ENCODE peak calls at places on chromosomes 16 and 17, in eight cellular contexts. One of them, this sample, is unnamed.

GRCh38 chr17:45949755-45950320 is 49.2 kb upstream of the STH start:
- DNase-seq in CD4-positive, alpha-beta memory T cell: no peak
- DNase-seq in choroid plexus epithelial cell: no peak
- DNase-seq in OCI-LY7: no peak
- DNase-seq in fibroblast of mammary gland: no peak
- DNase-seq in AG10803: no peak
- DNase-seq in NB4: no peak
- DNase-seq in lung: no peak
- DNase-seq in this sample: no peak

GRCh38 chr16:65069090-65069489 is 52.8 kb downstream of the CDH11 start:
- DNase-seq in CD4-positive, alpha-beta memory T cell: no peak
- DNase-seq in choroid plexus epithelial cell: peak; percentile 90
- DNase-seq in OCI-LY7: no peak
- DNase-seq in fibroblast of mammary gland: peak; percentile 97
- DNase-seq in AG10803: peak; percentile 87
- DNase-seq in NB4: no peak
- DNase-seq in lung: no peak
- DNase-seq in this sample: peak; percentile 82

GRCh38 chr16:31899505-31899904 is 25.9 kb downstream of the ZNF267 start:
- DNase-seq in CD4-positive, alpha-beta memory T cell: no peak
- DNase-seq in choroid plexus epithelial cell: no peak
- DNase-seq in OCI-LY7: no peak
- DNase-seq in fibroblast of mammary gland: no peak
- DNase-seq in AG10803: no peak
- DNase-seq in NB4: no peak
- DNase-seq in lung: no peak
- DNase-seq in this sample: no peak

GRCh38 chr17:22286337-22287041 is 594.2 kb downstream of the KCNJ18 start:
- DNase-seq in CD4-positive, alpha-beta memory T cell: no peak
- DNase-seq in choroid plexus epithelial cell: no peak
- DNase-seq in OCI-LY7: no peak
- DNase-seq in fibroblast of mammary gland: no peak
- DNase-seq in AG10803: no peak
- DNase-seq in NB4: no peak
- DNase-seq in lung: peak; percentile 24
- DNase-seq in this sample: no peak

GRCh38 chr16:71610936-71611871 is 14.8 kb upstream of the MARVELD3 start:
- DNase-seq in CD4-positive, alpha-beta memory T cell: peak; percentile 63
- DNase-seq in choroid plexus epithelial cell: peak; percentile 74
- DNase-seq in OCI-LY7: peak; percentile 79
- DNase-seq in fibroblast of mammary gland: peak; percentile 48
- DNase-seq in AG10803: peak; percentile 20
- DNase-seq in NB4: peak; percentile 80
- DNase-seq in lung: peak; percentile 76
- DNase-seq in this sample: peak; percentile 45

GRCh38 chr16:85177448-85177846 is 65.2 kb upstream of the CIBAR2 start:
- DNase-seq in CD4-positive, alpha-beta memory T cell: no peak
- DNase-seq in choroid plexus epithelial cell: no peak
- DNase-seq in OCI-LY7: no peak
- DNase-seq in fibroblast of mammary gland: no peak
- DNase-seq in AG10803: no peak
- DNase-seq in NB4: no peak
- DNase-seq in lung: no peak
- DNase-seq in this sample: no peak

GRCh38 chr17:17077101-17077500 is 34.8 kb downstream of the MPRIP start:
- DNase-seq in CD4-positive, alpha-beta memory T cell: no peak
- DNase-seq in choroid plexus epithelial cell: no peak
- DNase-seq in OCI-LY7: no peak
- DNase-seq in fibroblast of mammary gland: no peak
- DNase-seq in AG10803: no peak
- DNase-seq in NB4: no peak
- DNase-seq in lung: no peak
- DNase-seq in this sample: no peak

GRCh38 chr17:2685696-2686095 is 25.9 kb downstream of the CLUH start:
- DNase-seq in CD4-positive, alpha-beta memory T cell: no peak
- DNase-seq in choroid plexus epithelial cell: no peak
- DNase-seq in OCI-LY7: no peak
- DNase-seq in fibroblast of mammary gland: no peak
- DNase-seq in AG10803: no peak
- DNase-seq in NB4: no peak
- DNase-seq in lung: no peak
- DNase-seq in this sample: no peak

GRCh38 chr16:69526831-69527655 is 38.7 kb upstream of the NFAT5 start:
- DNase-seq in CD4-positive, alpha-beta memory T cell: no peak
- DNase-seq in choroid plexus epithelial cell: no peak
- DNase-seq in OCI-LY7: no peak
- DNase-seq in fibroblast of mammary gland: no peak
- DNase-seq in AG10803: no peak
- DNase-seq in NB4: no peak
- DNase-seq in lung: no peak
- DNase-seq in this sample: no peak

GRCh38 chr16:66481943-66482390 is 54.9 kb downstream of the BEAN1 start:
- DNase-seq in CD4-positive, alpha-beta memory T cell: no peak
- DNase-seq in choroid plexus epithelial cell: no peak
- DNase-seq in OCI-LY7: no peak
- DNase-seq in fibroblast of mammary gland: no peak
- DNase-seq in AG10803: no peak
- DNase-seq in NB4: no peak
- DNase-seq in lung: no peak
- DNase-seq in this sample: no peak

GRCh38 chr16:4402439-4403132 is 13.8 kb downstream of the CORO7 start:
- DNase-seq in CD4-positive, alpha-beta memory T cell: peak; percentile 61
- DNase-seq in choroid plexus epithelial cell: peak; percentile 80
- DNase-seq in OCI-LY7: peak; percentile 77
- DNase-seq in fibroblast of mammary gland: peak; percentile 68
- DNase-seq in AG10803: peak; percentile 67
- DNase-seq in NB4: peak; percentile 72
- DNase-seq in lung: peak; percentile 82
- DNase-seq in this sample: peak; percentile 76
- H3K4me3 ChIP-seq in CD4-positive, alpha-beta memory T cell: no peak overlapping the region
- H3K4me3 ChIP-seq in choroid plexus epithelial cell: peak overlapping the region; percentile 52
- H3K4me3 ChIP-seq in OCI-LY7: no peak overlapping the region
- H3K4me3 ChIP-seq in fibroblast of mammary gland: peak overlapping the region; percentile 5
- H3K4me3 ChIP-seq in AG10803: peak overlapping the region; percentile 39
- H3K4me3 ChIP-seq in NB4: no peak overlapping the region
- H3K4me3 ChIP-seq in lung: no peak overlapping the region
- H3K4me3 ChIP-seq in this sample: no peak overlapping the region

DNA sequence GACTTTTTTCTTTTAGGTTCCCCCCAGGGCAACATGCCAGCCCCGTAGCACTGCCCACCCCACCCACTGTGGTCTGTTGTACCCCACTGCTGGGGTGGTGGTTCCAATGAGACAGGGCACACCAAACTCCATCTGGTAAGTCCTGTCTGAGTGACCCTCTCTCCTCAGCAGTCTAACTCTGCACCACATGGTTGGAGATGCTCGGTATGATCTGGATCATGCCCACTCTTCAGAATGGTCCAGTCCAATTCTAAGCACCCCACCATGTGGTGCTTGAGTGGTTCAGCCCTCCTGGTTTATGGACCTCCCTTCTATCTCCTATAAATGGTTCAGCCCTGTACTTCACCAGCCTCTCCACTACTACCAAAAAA is 5.9 kb downstream of the KDM6B start:
- DNase-seq in CD4-positive, alpha-beta memory T cell: peak; percentile 37
- DNase-seq in choroid plexus epithelial cell: peak; percentile 70
- DNase-seq in OCI-LY7: peak; percentile 91
- DNase-seq in fibroblast of mammary gland: peak; percentile 48
- DNase-seq in AG10803: peak; percentile 54
- DNase-seq in NB4: peak; percentile 17
- DNase-seq in lung: no peak
- DNase-seq in this sample: peak; percentile 23
- H3K4me3 ChIP-seq in CD4-positive, alpha-beta memory T cell: no peak overlapping the region
- H3K4me3 ChIP-seq in choroid plexus epithelial cell: no peak overlapping the region
- H3K4me3 ChIP-seq in OCI-LY7: peak overlapping the region; percentile 79
- H3K4me3 ChIP-seq in fibroblast of mammary gland: no peak overlapping the region
- H3K4me3 ChIP-seq in AG10803: no peak overlapping the region
- H3K4me3 ChIP-seq in NB4: no peak overlapping the region
- H3K4me3 ChIP-seq in lung: no peak overlapping the region
- H3K4me3 ChIP-seq in this sample: no peak overlapping the region

GRCh38 chr17:31564883-31565297 is 173.4 kb downstream of the RAB11FIP4 start:
- DNase-seq in CD4-positive, alpha-beta memory T cell: no peak
- DNase-seq in choroid plexus epithelial cell: peak; percentile 44
- DNase-seq in OCI-LY7: no peak
- DNase-seq in fibroblast of mammary gland: peak; percentile 58
- DNase-seq in AG10803: peak; percentile 69
- DNase-seq in NB4: peak; percentile 80
- DNase-seq in lung: no peak
- DNase-seq in this sample: peak; percentile 61
- H3K4me3 ChIP-seq in CD4-positive, alpha-beta memory T cell: no peak overlapping the region
- H3K4me3 ChIP-seq in choroid plexus epithelial cell: no peak overlapping the region
- H3K4me3 ChIP-seq in OCI-LY7: no peak overlapping the region
- H3K4me3 ChIP-seq in fibroblast of mammary gland: no peak overlapping the region
- H3K4me3 ChIP-seq in AG10803: peak overlapping the region; percentile 26
- H3K4me3 ChIP-seq in NB4: no peak overlapping the region
- H3K4me3 ChIP-seq in lung: no peak overlapping the region
- H3K4me3 ChIP-seq in this sample: no peak overlapping the region

DNA sequence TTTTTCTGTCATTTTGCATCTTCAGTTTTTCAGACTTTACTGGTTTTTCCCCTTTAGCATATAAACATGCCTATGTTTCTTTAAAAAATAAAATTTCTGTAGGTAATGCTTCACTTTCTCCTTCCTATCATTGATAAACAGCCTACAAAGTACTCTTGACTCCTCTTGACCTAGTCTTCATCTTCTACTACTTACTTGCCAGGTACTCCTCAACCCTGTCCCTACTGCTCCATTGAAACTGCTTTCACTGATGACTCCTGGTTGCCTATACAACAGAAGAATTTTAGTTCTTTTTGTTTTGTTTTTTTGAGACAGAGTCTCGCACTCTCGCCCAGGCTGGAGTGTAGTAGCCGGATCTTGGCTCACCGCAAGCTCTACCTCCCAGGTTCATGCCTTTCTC is 7.0 kb downstream of the DDX42 start:
- DNase-seq in CD4-positive, alpha-beta memory T cell: no peak
- DNase-seq in choroid plexus epithelial cell: no peak
- DNase-seq in OCI-LY7: no peak
- DNase-seq in fibroblast of mammary gland: no peak
- DNase-seq in AG10803: no peak
- DNase-seq in NB4: no peak
- DNase-seq in lung: no peak
- DNase-seq in this sample: no peak
- H3K4me3 ChIP-seq in CD4-positive, alpha-beta memory T cell: no peak overlapping the region
- H3K4me3 ChIP-seq in choroid plexus epithelial cell: no peak overlapping the region
- H3K4me3 ChIP-seq in OCI-LY7: no peak overlapping the region
- H3K4me3 ChIP-seq in fibroblast of mammary gland: no peak overlapping the region
- H3K4me3 ChIP-seq in AG10803: no peak overlapping the region
- H3K4me3 ChIP-seq in NB4: no peak overlapping the region
- H3K4me3 ChIP-seq in lung: no peak overlapping the region
- H3K4me3 ChIP-seq in this sample: no peak overlapping the region

GRCh38 chr17:27940503-27940902 is 47.3 kb upstream of the LYRM9 start:
- DNase-seq in CD4-positive, alpha-beta memory T cell: no peak
- DNase-seq in choroid plexus epithelial cell: no peak
- DNase-seq in OCI-LY7: no peak
- DNase-seq in fibroblast of mammary gland: no peak
- DNase-seq in AG10803: no peak
- DNase-seq in NB4: no peak
- DNase-seq in lung: no peak
- DNase-seq in this sample: no peak

GRCh38 chr17:27938864-27939263 is 45.7 kb upstream of the LYRM9 start:
- DNase-seq in CD4-positive, alpha-beta memory T cell: no peak
- DNase-seq in choroid plexus epithelial cell: no peak
- DNase-seq in OCI-LY7: no peak
- DNase-seq in fibroblast of mammary gland: no peak
- DNase-seq in AG10803: no peak
- DNase-seq in NB4: no peak
- DNase-seq in lung: no peak
- DNase-seq in this sample: no peak

GRCh38 chr17:27944546-27945332 is 51.6 kb upstream of the LYRM9 start:
- DNase-seq in CD4-positive, alpha-beta memory T cell: no peak
- DNase-seq in choroid plexus epithelial cell: no peak
- DNase-seq in OCI-LY7: no peak
- DNase-seq in fibroblast of mammary gland: no peak
- DNase-seq in AG10803: no peak
- DNase-seq in NB4: no peak
- DNase-seq in lung: no peak
- DNase-seq in this sample: no peak

GRCh38 chr17:27937026-27937546 is 43.9 kb upstream of the LYRM9 start:
- DNase-seq in CD4-positive, alpha-beta memory T cell: no peak
- DNase-seq in choroid plexus epithelial cell: no peak
- DNase-seq in OCI-LY7: no peak
- DNase-seq in fibroblast of mammary gland: no peak
- DNase-seq in AG10803: no peak
- DNase-seq in NB4: no peak
- DNase-seq in lung: no peak
- DNase-seq in this sample: no peak

DNA sequence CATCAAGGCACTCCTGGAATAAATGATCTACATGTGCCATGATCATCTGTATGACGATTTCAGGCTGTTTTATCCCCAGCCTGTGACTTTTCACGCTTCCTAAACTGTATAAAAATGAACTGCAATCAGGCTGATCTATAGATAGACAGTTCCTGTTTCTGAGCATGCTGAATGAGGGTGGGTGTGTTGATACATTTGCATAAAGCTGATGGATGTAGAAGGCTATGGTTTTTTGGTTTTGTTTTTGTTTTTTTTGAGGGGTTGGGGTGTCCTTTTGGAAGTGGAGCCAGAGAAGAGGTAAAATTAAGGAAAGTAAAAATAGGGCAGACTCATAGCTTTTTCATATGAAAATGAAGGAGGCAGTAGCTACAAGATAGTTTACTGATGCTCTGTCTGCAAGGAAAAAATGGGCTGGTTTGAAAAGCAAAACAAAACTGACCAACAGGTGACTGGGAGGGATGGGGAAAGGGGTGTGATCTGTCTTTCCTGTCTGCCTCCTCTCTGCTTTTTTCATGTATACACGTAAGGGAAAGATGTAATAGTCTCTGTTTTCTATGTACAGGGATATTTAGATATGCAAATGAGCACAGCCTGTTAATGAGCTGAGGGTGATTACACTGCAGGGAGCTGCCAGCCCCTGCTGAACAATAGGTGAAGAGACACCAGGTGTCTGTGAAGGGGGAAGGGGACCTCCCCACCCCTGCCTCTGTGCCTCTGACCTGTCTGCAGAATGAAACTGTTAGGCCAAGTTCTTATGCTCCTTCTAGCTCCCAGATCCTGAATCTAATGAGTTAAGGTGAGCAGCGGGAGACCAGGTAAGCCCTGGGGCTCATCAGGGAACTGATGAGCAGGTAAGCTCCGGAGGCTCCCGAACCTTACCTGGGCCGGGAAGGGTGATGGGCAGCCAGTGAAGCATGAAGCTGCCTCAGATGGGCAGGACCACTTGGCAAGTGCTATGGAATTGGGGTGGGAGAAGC is 46.6 kb upstream of the LYRM9 start:
- DNase-seq in CD4-positive, alpha-beta memory T cell: no peak
- DNase-seq in choroid plexus epithelial cell: no peak
- DNase-seq in OCI-LY7: peak; percentile 8
- DNase-seq in fibroblast of mammary gland: no peak
- DNase-seq in AG10803: no peak
- DNase-seq in NB4: no peak
- DNase-seq in lung: no peak
- DNase-seq in this sample: no peak
- H3K4me3 ChIP-seq in CD4-positive, alpha-beta memory T cell: no peak overlapping the region
- H3K4me3 ChIP-seq in choroid plexus epithelial cell: no peak overlapping the region
- H3K4me3 ChIP-seq in OCI-LY7: no peak overlapping the region
- H3K4me3 ChIP-seq in fibroblast of mammary gland: no peak overlapping the region
- H3K4me3 ChIP-seq in AG10803: no peak overlapping the region
- H3K4me3 ChIP-seq in NB4: no peak overlapping the region
- H3K4me3 ChIP-seq in lung: no peak overlapping the region
- H3K4me3 ChIP-seq in this sample: no peak overlapping the region